ENCODE peak calls at places on chromosomes 1 and 21, in nine cellular contexts. Y, A, F, O, M, Q, I, L and N are unnamed samples.

GRCh38 chr1:23838401-23838866 is 13.2 kb upstream of the HMGCL start:
- DNase-seq in Y (peak; percentile 33), F (peak; percentile 91), A (peak; percentile 79), I (peak; percentile 85), M (peak; percentile 85), L (peak; percentile 69), O (peak; percentile 79), Q (peak; percentile 64), N (peak; percentile 70)

GRCh38 chr1:35570589-35571137 is 2.5 kb upstream of the TFAP2E start:
- DNase-seq in I (no peak), M (no peak), F (no peak), O (no peak), L (no peak), Q (peak; percentile 27), Y (peak; percentile 66), A (no peak), N (no peak)

GRCh38 chr21:26846036-26846931 is 1.1 kb upstream of the ADAMTS1 start:
- DNase-seq in Y (peak; percentile 65), I (peak; percentile 77), L (peak; percentile 78), M (no peak), A (peak; percentile 79), O (peak; percentile 78), Q (peak; percentile 67), F (peak; percentile 96), N (no peak)

GRCh38 chr1:225681231-225681630 is 28.3 kb upstream of the ENAH start:
- DNase-seq in Y (no peak), A (no peak), Q (no peak), L (no peak), F (no peak), I (no peak), M (no peak), O (no peak), N (no peak)

GRCh38 chr1:152037920-152038658 is 1.3 kb upstream of the S100A11 start:
- DNase-seq in Q (no peak), A (no peak), L (no peak), M (no peak), O (no peak), I (no peak), F (no peak), Y (no peak), N (no peak)

GRCh38 chr1:24409535-24409934 is 4.0 kb downstream of the STPG1 start:
- DNase-seq in Q (no peak), I (no peak), A (no peak), O (no peak), L (no peak), M (no peak), Y (peak; percentile 88), F (no peak), N (no peak)

GRCh38 chr1:111063595-111063994 is 76.3 kb downstream of the DRAM2 start:
- DNase-seq in A (no peak), O (no peak), I (no peak), Y (no peak), F (no peak), L (no peak), Q (no peak), M (no peak), N (no peak)

GRCh38 chr1:17648457-17649145 is 106.5 kb upstream of the ACTL8 start:
- DNase-seq in L (peak; percentile 75), M (no peak), Q (peak; percentile 68), Y (peak; percentile 59), F (peak; percentile 89), A (no peak), I (no peak), O (no peak), N (no peak)

GRCh38 chr1:231272173-231272572 is 31.2 kb downstream of the GNPAT start:
- DNase-seq in F (no peak), A (no peak), L (no peak), Y (no peak), Q (no peak), O (no peak), M (no peak), I (no peak), N (no peak)

GRCh38 chr1:231278100-231278790 is 37.2 kb downstream of the GNPAT start:
- DNase-seq in I (no peak), O (no peak), M (no peak), Q (no peak), Y (no peak), F (no peak), L (peak; percentile 64), A (peak; percentile 53), N (no peak)

GRCh38 chr1:231274119-231274825 is 33.3 kb downstream of the GNPAT start:
- DNase-seq in A (no peak), L (no peak), I (no peak), F (no peak), M (no peak), Y (peak; percentile 17), Q (no peak), O (no peak), N (no peak)

DNA sequence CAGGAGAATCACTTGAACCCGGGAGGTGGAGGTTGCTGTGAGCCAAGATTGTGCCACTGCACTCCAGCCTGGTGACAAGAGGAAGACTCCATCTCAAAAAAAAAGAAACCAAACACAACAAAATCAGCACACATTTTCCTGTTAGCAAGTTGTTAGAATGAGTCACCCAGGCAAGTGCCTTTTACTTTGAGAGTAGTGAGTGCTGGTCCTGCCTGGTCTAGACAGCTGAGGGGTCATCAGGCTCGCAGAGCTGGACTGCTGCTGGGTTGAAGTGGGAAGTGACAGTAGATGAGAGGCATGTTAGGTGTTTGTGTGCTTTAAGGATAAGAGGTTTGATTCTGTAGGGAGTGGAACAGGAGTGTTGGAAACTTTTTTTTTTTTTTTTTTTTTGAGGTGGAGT is 31.9 kb downstream of the GNPAT start:
- DNase-seq in I (no peak), A (peak; percentile 82), L (no peak), Y (peak; percentile 65), Q (no peak), F (no peak), O (peak; percentile 66), M (no peak), N (no peak)
- H3K27ac ChIP-seq in I (no peak overlapping the region), A (peak overlapping the region; percentile 33), L (no peak overlapping the region), Y (no peak overlapping the region), Q (no peak overlapping the region), F (no peak overlapping the region), O (peak overlapping the region; percentile 22), M (no peak overlapping the region), N (no peak overlapping the region)

GRCh38 chr1:208479435-208479834 is 235.3 kb upstream of the PLXNA2 start:
- DNase-seq in Y (no peak), A (no peak), Q (no peak), F (no peak), M (no peak), L (no peak), I (no peak), O (no peak), N (no peak)

GRCh38 chr1:208475449-208475848 is 231.3 kb upstream of the PLXNA2 start:
- DNase-seq in A (no peak), F (no peak), O (no peak), L (no peak), M (no peak), Y (peak; percentile 6), Q (peak; percentile 22), I (no peak), N (no peak)

GRCh38 chr1:208475951-208476824 is 232.0 kb upstream of the PLXNA2 start:
- DNase-seq in M (no peak), L (no peak), I (no peak), A (no peak), Q (peak; percentile 47), O (no peak), F (no peak), Y (peak; percentile 6), N (no peak)

DNA sequence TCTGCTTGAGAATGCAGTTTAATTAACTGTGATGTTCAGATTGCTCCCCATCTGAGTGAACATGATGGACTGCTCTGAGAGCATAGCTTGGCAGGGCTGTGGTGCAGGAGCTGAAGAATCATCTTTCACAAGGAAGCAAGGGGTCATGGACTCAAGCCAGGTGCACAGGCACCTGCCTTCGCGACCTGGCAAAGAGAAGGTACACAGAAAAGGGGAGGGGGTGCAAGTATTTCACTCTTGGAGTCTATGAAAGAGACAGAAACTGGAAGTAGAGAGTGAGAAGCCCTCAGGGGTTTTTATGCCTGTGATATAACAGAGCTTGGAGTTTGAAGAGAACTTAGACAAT is 232.6 kb upstream of the PLXNA2 start:
- DNase-seq in F (no peak), O (no peak), M (no peak), Y (no peak), I (no peak), L (no peak), Q (no peak), A (no peak), N (no peak)
- H3K27ac ChIP-seq in F (no peak overlapping the region), O (peak overlapping the region; percentile 16), M (no peak overlapping the region), Y (no peak overlapping the region), I (no peak overlapping the region), L (no peak overlapping the region), Q (no peak overlapping the region), A (no peak overlapping the region), N (no peak overlapping the region)

GRCh38 chr1:227125929-227126545 is 185.9 kb downstream of the COQ8A start:
- DNase-seq in I (no peak), F (no peak), O (no peak), Y (no peak), M (no peak), A (no peak), Q (no peak), L (no peak), N (no peak)
- H3K27ac ChIP-seq in I (no peak overlapping the region), F (no peak overlapping the region), O (no peak overlapping the region), Y (no peak overlapping the region), M (no peak overlapping the region), A (no peak overlapping the region), Q (no peak overlapping the region), L (no peak overlapping the region), N (no peak overlapping the region)

GRCh38 chr1:94043738-94044289 is 77.1 kb downstream of the ABCA4 start:
- DNase-seq in F (no peak), L (no peak), Y (no peak), Q (no peak), O (no peak), A (no peak), I (no peak), M (no peak), N (no peak)

GRCh38 chr1:94044891-94045290 is 76.1 kb downstream of the ABCA4 start:
- DNase-seq in M (no peak), O (no peak), A (no peak), I (no peak), Q (no peak), L (no peak), F (no peak), Y (no peak), N (no peak)

GRCh38 chr1:94045465-94046056 is 75.4 kb downstream of the ABCA4 start:
- DNase-seq in L (peak; percentile 74), Y (peak; percentile 95), M (peak; percentile 51), Q (peak; percentile 77), F (peak; percentile 94), I (peak; percentile 75), O (peak; percentile 94), A (peak; percentile 91), N (no peak)

GRCh38 chr1:94042388-94042787 is 78.6 kb downstream of the ABCA4 start:
- DNase-seq in Y (no peak), I (no peak), L (no peak), M (no peak), Q (no peak), F (no peak), O (no peak), A (no peak), N (no peak)

DNA sequence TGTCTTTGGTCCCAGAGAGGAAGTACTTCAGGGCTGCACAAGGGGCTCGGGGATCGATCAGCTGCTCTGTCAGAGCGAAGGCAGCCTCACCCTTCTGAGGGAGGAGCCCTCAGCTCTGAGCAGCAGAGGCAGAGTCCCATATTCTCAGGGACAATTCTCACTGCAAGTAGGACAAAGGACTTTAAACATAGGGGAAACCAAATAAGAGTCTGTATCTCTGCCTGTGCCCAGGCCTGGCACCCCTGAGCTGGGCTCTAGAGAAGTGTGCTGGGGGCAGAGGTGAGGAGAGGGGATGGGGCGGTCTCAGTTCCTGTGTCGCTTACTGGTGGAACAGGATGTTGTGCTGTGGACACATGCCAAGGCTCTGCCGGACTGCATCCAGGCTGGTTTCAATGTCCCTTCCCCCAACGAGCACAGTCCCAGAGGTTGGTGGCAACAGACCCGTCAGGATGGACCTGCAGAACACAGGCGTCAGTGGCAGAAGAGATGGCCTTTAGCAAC is 76.6 kb downstream of the ABCA4 start:
- DNase-seq in Y (no peak), F (no peak), O (peak; percentile 76), Q (peak; percentile 43), L (peak; percentile 68), I (peak; percentile 66), A (peak; percentile 66), M (no peak), N (no peak)
- H3K27ac ChIP-seq in Y (no peak overlapping the region), F (no peak overlapping the region), O (peak overlapping the region; percentile 82), Q (no peak overlapping the region), L (peak overlapping the region; percentile 70), I (peak overlapping the region; percentile 15), A (peak overlapping the region; percentile 78), M (no peak overlapping the region), N (no peak overlapping the region)